ENCODE peak calls at places on chromosome 21, in five cellular contexts. E is AG08396, Z is ACHN, I is pancreas, G is GM20000. V is an unnamed sample.

GRCh38 chr21:17462276-17462981 is 50.4 kb upstream of the CXADR start:
- DNase-seq in Z (peak), G (no peak), I (peak), E (no peak), V (no peak)

GRCh38 chr21:44436958-44437357 is 18.4 kb upstream of the LRRC3 start:
- DNase-seq in Z (no peak), E (no peak), G (no peak), I (peak), V (no peak)

GRCh38 chr21:31957631-31958030 is 84.8 kb downstream of the HUNK start:
- DNase-seq in E (no peak), G (no peak), I (no peak), Z (no peak), V (no peak)

GRCh38 chr21:35249636-35250035 is 200.5 kb upstream of the RUNX1 start:
- DNase-seq in Z (no peak), G (no peak), I (no peak), E (no peak), V (no peak)

GRCh38 chr21:43295016-43295958 is 126.5 kb downstream of the CRYAA start:
- DNase-seq in G (no peak), E (no peak), Z (no peak), I (no peak), V (peak)

GRCh38 chr21:45461369-45461750 is 56.4 kb downstream of the COL18A1 start:
- DNase-seq in E (no peak), G (no peak), I (peak), Z (no peak), V (no peak)

GRCh38 chr21:44737706-44738354 is 26.5 kb upstream of the TSPEAR start:
- DNase-seq in E (no peak), Z (no peak), G (no peak), I (no peak), V (peak)

GRCh38 chr21:42055425-42055824 is 15.7 kb upstream of the UMODL1 start:
- DNase-seq in G (no peak), E (no peak), Z (no peak), I (no peak), V (no peak)

GRCh38 chr21:45330075-45330781 is 42.5 kb upstream of the POFUT2 start:
- DNase-seq in I (peak), E (peak), Z (peak), G (no peak), V (no peak)

GRCh38 chr21:43979654-43980053 is 32.5 kb upstream of the TRAPPC10 start:
- DNase-seq in Z (no peak), G (no peak), E (no peak), I (no peak), V (no peak)

GRCh38 chr21:45818904-45819285 is 162.7 kb upstream of the COL6A1 start:
- DNase-seq in I (no peak), E (peak), Z (peak), G (no peak), V (peak)

GRCh38 chr21:25838809-25839208 is 104.0 kb downstream of the GABPA start:
- DNase-seq in I (no peak), E (no peak), G (no peak), Z (no peak), V (no peak)

GRCh38 chr21:14947613-14948160 is 117.1 kb downstream of the NRIP1 start:
- DNase-seq in E (no peak), Z (no peak), I (no peak), G (no peak), V (no peak)

GRCh38 chr21:15495965-15496364 is 233.8 kb upstream of the USP25 start:
- DNase-seq in I (no peak), G (no peak), Z (no peak), E (no peak), V (no peak)

GRCh38 chr21:44872568-44873355 is 728 bp downstream of the PTTG1IP start:
- DNase-seq in Z (peak), E (peak), I (peak), G (peak), V (peak)

GRCh38 chr21:17466166-17466565 is 46.7 kb upstream of the CXADR start:
- DNase-seq in E (no peak), I (no peak), G (no peak), Z (peak), V (no peak)

GRCh38 chr21:33205476-33205875 is 24.3 kb upstream of the IFNAR2 start:
- DNase-seq in I (no peak), G (no peak), Z (no peak), E (no peak), V (peak)

GRCh38 chr21:39311164-39311563 is 2.3 kb downstream of the BRWD1 start:
- DNase-seq in G (no peak), Z (no peak), I (no peak), E (no peak), V (no peak)

GRCh38 chr21:32771134-32771523 is 426 bp downstream of the PAXBP1 start:
- DNase-seq in E (peak), I (peak), G (peak), Z (peak), V (peak)

GRCh38 chr21:44800971-44801467 is 601 bp downstream of the UBE2G2 start:
- DNase-seq in G (peak), Z (peak), I (no peak), E (peak), V (peak)

GRCh38 chr21:45114475-45114874 is 40.1 kb downstream of the ADARB1 start:
- DNase-seq in G (no peak), Z (no peak), I (no peak), E (no peak), V (no peak)

GRCh38 chr21:36709030-36709867 is 10.3 kb downstream of the SIM2 start:
- DNase-seq in I (no peak), G (peak), Z (no peak), E (no peak), V (no peak)